ENCODE peak calls at places on chromosomes 3 and 15, in four cellular contexts. Y, L, U and J are unnamed samples.

GRCh38 chr3:194989251-194989650 is 281.7 kb downstream of the XXYLT1 start:
- DNase-seq in U (no peak), Y (no peak), L (no peak), J (no peak)

GRCh38 chr3:60598668-60599067 is 652.6 kb downstream of the FHIT start:
- DNase-seq in L (no peak), U (no peak), Y (no peak), J (no peak)

GRCh38 chr3:50594253-50594785 is 17.3 kb downstream of the CISH start:
- DNase-seq in L (no peak), U (no peak), Y (no peak), J (no peak)

GRCh38 chr3:23751485-23751811 is 54.3 kb upstream of the UBE2E1 start:
- DNase-seq in Y (no peak), U (no peak), L (no peak), J (peak; percentile 34)

GRCh38 chr15:78671626-78672211 is 30.7 kb upstream of the CHRNB4 start:
- DNase-seq in L (no peak), U (no peak), Y (peak; percentile 76), J (peak; percentile 60)

GRCh38 chr15:96336045-96336642 is 5.6 kb downstream of the NR2F2 start:
- DNase-seq in L (no peak), Y (no peak), U (no peak), J (no peak)

GRCh38 chr3:16849240-16849639 is 35.5 kb upstream of the PLCL2 start:
- DNase-seq in Y (peak; percentile 80), U (peak; percentile 38), L (peak; percentile 65), J (no peak)

GRCh38 chr3:100062665-100063064 is 51.6 kb downstream of the FILIP1L start:
- DNase-seq in L (no peak), U (no peak), Y (no peak), J (no peak)

GRCh38 chr3:71016141-71016845 is 567.2 kb downstream of the FOXP1 start:
- DNase-seq in U (no peak), L (no peak), Y (no peak), J (no peak)

GRCh38 chr3:14295777-14296176 is 106.6 kb upstream of the SLC6A6 start:
- DNase-seq in Y (no peak), U (no peak), L (no peak), J (no peak)

GRCh38 chr15:85704021-85704420 is 90.7 kb downstream of the KLHL25 start:
- DNase-seq in L (peak; percentile 15), Y (no peak), U (no peak), J (no peak)

GRCh38 chr3:182508896-182509295 is 284.4 kb upstream of the ATP11B start:
- DNase-seq in Y (peak; percentile 39), U (no peak), L (no peak), J (no peak)

GRCh38 chr3:175163686-175164085 is 304.6 kb downstream of the NAALADL2 start:
- DNase-seq in U (no peak), L (no peak), Y (peak; percentile 87), J (no peak)

GRCh38 chr15:63094495-63094931 is 27.1 kb upstream of the LACTB start:
- DNase-seq in Y (no peak), L (no peak), U (no peak), J (no peak)

GRCh38 chr3:9897408-9898372 is 5.0 kb upstream of the IL17RE start:
- DNase-seq in U (no peak), L (no peak), Y (no peak), J (no peak)

GRCh38 chr3:120350431-120350941 is 1.3 kb upstream of the LRRC58 start:
- DNase-seq in L (no peak), U (no peak), Y (no peak), J (no peak)

GRCh38 chr3:30457081-30457480 is 149.3 kb upstream of the TGFBR2 start:
- DNase-seq in U (no peak), L (no peak), Y (no peak), J (no peak)

GRCh38 chr3:45994661-45995369 is 809 bp downstream of the FYCO1 start:
- DNase-seq in Y (peak; percentile 18), L (peak; percentile 15), U (peak; percentile 26), J (peak; percentile 47)

GRCh38 chr3:17238029-17238428 is 353.3 kb downstream of the PLCL2 start:
- DNase-seq in L (no peak), Y (no peak), U (no peak), J (no peak)

GRCh38 chr3:41267975-41268640 is 68.8 kb downstream of the CTNNB1 start:
- DNase-seq in U (no peak), Y (no peak), L (no peak), J (no peak)

GRCh38 chr3:150639262-150639661 is 36.1 kb downstream of the SELENOT start:
- DNase-seq in Y (no peak), U (no peak), L (no peak), J (no peak)